ENCODE peak calls at places on chromosomes 1 and 21, in four cellular contexts. W is HL-60, R is GM12878, N is K562. Y is an unnamed sample.

GRCh38 chr1:112687785-112688496 is 13.5 kb downstream of the MOV10 start:
- DNase-seq in W (no peak), R (no peak), N (no peak), Y (no peak)

GRCh38 chr1:155261401-155261887 is 716 bp downstream of the SCAMP3 start:
- DNase-seq in W (peak), R (no peak), N (peak), Y (no peak)

GRCh38 chr1:220166853-220167252 is 72.9 kb downstream of the IARS2 start:
- DNase-seq in W (no peak), R (no peak), N (no peak), Y (no peak)

GRCh38 chr1:155050560-155051341 is at the start of gene ADAM15:
- DNase-seq in W (peak), R (no peak), N (peak), Y (peak)

GRCh38 chr1:150976879-150977694 is 2.5 kb upstream of the CERS2 start:
- DNase-seq in W (peak), R (no peak), N (peak), Y (no peak)

GRCh38 chr1:8389962-8390535 is 72.1 kb downstream of the SLC45A1 start:
- DNase-seq in W (no peak), R (no peak), N (no peak), Y (no peak)

GRCh38 chr1:27350673-27351540 is 9.1 kb downstream of the SYTL1 start:
- DNase-seq in W (no peak), R (no peak), N (peak), Y (no peak)

GRCh38 chr1:39752703-39753102 is 14.0 kb downstream of the PPIE start:
- DNase-seq in W (no peak), R (no peak), N (no peak), Y (no peak)

GRCh38 chr1:13935336-13935735 is 235.3 kb downstream of the PRDM2 start:
- DNase-seq in W (no peak), R (no peak), N (no peak), Y (no peak)

GRCh38 chr1:81725823-81726222 is 74.9 kb upstream of the ADGRL2 start:
- DNase-seq in W (no peak), R (no peak), N (no peak), Y (no peak)

GRCh38 chr1:65233757-65234156 is 75.6 kb upstream of the DNAJC6 start:
- DNase-seq in W (no peak), R (no peak), N (no peak), Y (no peak)

GRCh38 chr1:40766560-40766959 is 17.0 kb upstream of the KCNQ4 start:
- DNase-seq in W (no peak), R (no peak), N (no peak), Y (no peak)

DNA sequence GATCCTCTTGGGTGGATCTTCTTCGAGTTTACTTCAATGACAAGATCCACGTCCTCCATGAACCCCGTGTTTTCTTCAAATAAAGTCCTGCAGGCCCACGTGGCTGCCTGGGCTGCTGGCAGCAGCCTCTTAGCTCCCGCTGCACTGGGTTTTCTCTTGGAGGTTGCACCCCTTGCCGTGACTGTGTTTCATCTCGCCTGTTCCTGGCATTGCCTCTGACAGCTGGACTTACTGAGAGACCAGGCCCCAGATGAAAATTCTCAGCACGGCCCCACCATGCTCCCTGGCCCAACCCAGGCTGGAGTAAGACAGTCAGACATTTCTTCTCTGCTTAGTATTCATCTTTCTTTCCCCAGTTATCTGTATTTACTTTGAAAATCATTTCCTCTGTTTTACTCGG is 274.8 kb upstream of the RUNX1 start:
- DNase-seq in W (no peak), R (no peak), N (no peak), Y (no peak)
- TF ChIP-seq SPI1 in W (no peak), R (no peak), N (no peak), Y (no peak)

DNA sequence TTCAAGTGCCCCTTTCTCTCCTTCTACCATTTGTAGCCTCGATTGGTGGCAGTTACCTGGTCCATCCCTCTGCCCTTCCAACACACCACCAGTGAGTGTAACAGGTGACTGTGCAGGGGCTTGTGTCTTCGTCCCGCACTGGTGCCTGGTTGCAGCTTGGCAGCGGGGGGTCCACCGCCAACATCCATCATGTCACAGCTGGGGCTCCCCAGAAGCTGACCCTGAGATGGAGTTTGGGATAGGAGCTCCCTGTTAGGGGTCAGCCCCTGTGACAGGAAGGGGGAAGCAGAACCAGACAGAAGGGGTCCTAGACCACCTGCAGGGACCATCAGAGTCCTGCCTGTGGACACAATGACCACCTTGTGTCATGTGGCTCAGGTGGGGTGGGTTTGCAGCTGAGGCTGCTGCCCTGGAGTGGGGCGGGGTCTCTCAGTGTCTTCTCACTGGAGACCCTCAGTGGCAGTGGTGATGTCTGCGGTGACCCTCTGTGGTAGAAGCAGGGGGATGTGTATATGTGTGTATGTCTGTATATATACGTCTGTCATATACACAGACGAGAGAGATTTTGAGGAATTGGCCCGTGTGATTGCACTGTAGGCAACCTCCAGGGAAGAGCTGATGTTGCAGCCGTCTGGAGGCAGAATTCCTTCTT is 3.5 kb upstream of the CALML6 start:
- DNase-seq in W (no peak), R (no peak), N (no peak), Y (no peak)
- TF ChIP-seq SPI1 in W (no peak), R (no peak), N (no peak), Y (no peak)

GRCh38 chr21:45506836-45507522 is 35.3 kb downstream of the SLC19A1 start:
- DNase-seq in W (no peak), R (no peak), N (no peak), Y (no peak)

GRCh38 chr21:45508607-45509565 is 33.4 kb downstream of the SLC19A1 start:
- DNase-seq in W (no peak), R (no peak), N (peak), Y (no peak)

GRCh38 chr21:45506241-45506817 is 35.9 kb downstream of the SLC19A1 start:
- DNase-seq in W (no peak), R (no peak), N (peak), Y (no peak)

GRCh38 chr21:45507888-45508508 is 34.2 kb downstream of the SLC19A1 start:
- DNase-seq in W (no peak), R (no peak), N (no peak), Y (no peak)

DNA sequence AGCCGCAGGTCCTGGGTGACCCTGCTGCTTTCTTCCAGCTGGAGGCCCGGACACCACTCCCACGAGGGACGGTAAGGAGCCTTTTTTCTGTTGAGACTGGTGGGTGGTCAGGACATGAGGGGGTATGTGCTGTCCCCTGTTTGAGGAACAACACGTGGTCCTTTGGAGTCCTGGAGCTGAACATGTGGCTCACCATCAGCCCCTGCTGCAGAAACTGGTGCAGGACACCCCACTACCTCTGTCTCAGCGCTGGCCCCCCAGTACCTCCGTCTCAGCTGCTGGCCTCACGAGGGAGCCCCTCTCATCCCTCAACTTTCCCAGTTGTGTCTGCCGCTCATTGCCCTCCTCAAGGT is 34.7 kb downstream of the SLC19A1 start:
- DNase-seq in W (no peak), R (no peak), N (no peak), Y (no peak)
- TF ChIP-seq SPI1 in W (no peak), R (no peak), N (no peak), Y (no peak)

DNA sequence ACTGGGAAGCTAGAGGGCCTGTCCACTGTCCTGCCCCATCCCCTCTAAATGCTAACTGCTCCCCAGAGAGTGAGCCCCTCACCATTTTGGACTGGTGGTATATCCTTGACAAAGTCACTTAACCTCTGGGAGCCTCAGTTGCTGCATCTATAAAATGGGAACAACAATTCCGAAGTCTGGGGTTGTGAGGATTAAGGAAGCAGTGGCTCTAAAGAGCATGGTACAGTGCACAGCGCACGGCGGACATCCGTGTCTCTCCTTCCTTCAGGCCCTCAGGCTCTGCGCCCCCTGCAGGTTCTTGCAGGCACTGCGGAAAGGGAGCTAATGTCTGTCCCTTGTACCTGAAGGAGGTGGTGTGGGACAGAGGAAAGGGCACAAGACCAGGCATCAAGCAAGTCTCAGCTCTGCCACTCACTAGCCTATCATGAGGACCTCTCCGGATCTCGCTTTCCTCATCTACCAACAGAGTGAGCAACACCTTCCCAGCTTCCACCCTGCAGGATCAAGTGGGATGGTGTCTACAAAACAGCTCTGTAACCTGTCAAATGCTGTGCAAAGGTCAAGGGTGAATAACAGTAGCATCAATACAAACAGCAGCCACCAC is 20.1 kb downstream of the ECE1 start:
- DNase-seq in W (peak), R (peak), N (peak), Y (peak)
- TF ChIP-seq SPI1 in W (no peak), R (no peak), N (no peak), Y (no peak)

DNA sequence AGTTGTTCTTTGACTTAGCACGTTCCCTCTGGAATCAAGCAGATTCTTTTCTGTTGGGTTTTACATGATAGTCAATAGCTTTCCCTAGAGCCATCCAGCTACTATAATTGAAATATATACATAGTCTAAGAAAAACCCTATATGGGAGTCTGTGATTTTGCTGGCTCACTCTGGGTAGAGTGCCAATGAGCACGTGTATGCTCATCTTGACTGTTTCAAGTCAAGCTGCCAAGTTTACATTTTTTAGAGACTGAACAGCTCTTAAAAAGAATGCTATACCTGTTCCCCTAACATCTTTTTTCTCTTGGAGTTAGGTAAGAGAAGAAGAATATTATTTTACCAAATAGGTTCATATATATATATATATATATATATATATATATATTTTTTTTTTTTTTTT is 182.8 kb upstream of the NRIP1 start:
- DNase-seq in W (no peak), R (no peak), N (no peak), Y (no peak)
- TF ChIP-seq SPI1 in W (no peak), R (no peak), N (no peak), Y (no peak)

DNA sequence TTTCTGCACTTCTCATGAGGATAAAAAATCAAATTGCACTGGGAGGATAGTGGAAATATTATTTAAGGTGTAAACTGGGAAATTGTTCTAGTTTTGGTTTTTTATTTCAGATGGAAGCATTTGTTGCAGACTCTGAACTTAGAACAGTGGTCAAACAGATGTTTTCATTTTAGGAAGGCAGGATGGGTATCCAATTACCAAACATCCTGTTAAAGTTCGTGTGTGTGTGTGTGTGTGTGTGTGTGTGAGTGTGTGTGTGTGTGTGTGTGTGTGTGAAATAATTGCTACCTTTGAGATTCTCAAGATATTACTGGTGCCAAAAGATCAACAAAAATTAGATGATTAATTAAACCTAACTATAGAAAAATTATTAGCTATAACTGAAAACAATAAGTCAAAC is 24.3 kb upstream of the DUSP10 start:
- DNase-seq in W (no peak), R (no peak), N (no peak), Y (no peak)
- TF ChIP-seq SPI1 in W (no peak), R (no peak), N (no peak), Y (no peak)

GRCh38 chr1:206079130-206079529 is 26.2 kb downstream of the RHEX start:
- DNase-seq in W (no peak), R (no peak), N (no peak), Y (no peak)
- TF ChIP-seq SPI1 in W (no peak), R (no peak), N (no peak), Y (no peak)

GRCh38 chr1:179788259-179788658 is 45.2 kb downstream of the FAM163A start:
- DNase-seq in W (no peak), R (no peak), N (no peak), Y (no peak)

GRCh38 chr1:179786815-179787736 is 44.0 kb downstream of the FAM163A start:
- DNase-seq in W (no peak), R (no peak), N (no peak), Y (no peak)

GRCh38 chr1:179779645-179780272 is 36.7 kb downstream of the FAM163A start:
- DNase-seq in W (no peak), R (no peak), N (no peak), Y (no peak)

GRCh38 chr1:179781962-179782361 is 38.9 kb downstream of the FAM163A start:
- DNase-seq in W (no peak), R (no peak), N (no peak), Y (no peak)

GRCh38 chr1:179785025-179785424 is 41.9 kb downstream of the FAM163A start:
- DNase-seq in W (no peak), R (no peak), N (no peak), Y (no peak)
- TF ChIP-seq SPI1 in W (no peak), R (no peak), N (no peak), Y (no peak)

GRCh38 chr1:226730064-226730463 is 9.0 kb downstream of the ITPKB start:
- DNase-seq in W (no peak), R (no peak), N (no peak), Y (no peak)

GRCh38 chr1:226730826-226731225 is 8.3 kb downstream of the ITPKB start:
- DNase-seq in W (no peak), R (no peak), N (no peak), Y (no peak)

GRCh38 chr1:226725870-226726212 is 13.2 kb downstream of the ITPKB start:
- DNase-seq in W (no peak), R (no peak), N (no peak), Y (no peak)

GRCh38 chr1:226731257-226731893 is 7.7 kb downstream of the ITPKB start:
- DNase-seq in W (no peak), R (no peak), N (no peak), Y (no peak)

DNA sequence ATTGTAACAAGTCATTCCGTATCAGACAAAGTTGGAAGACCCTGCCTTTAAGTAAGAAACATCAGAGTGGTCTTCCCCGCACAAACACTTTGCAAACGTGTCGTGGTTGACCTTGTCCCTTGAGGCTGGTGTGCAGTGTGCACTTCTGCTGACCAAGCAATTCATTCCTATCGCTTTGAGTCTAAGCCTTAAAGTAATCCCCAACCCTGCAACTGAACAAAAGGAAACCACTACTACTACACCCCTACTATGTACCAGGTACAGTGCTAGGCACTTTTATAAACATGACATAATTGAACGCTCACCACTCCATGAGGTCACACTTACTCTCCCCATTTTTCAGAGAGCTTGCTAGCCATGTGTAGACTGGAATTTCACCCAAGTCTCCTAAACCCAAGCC is 10.6 kb downstream of the ITPKB start:
- DNase-seq in W (no peak), R (no peak), N (no peak), Y (no peak)
- TF ChIP-seq SPI1 in W (no peak), R (no peak), N (no peak), Y (no peak)

Y was measured in GM12891.